ENCODE peak calls at places on chromosomes 16 and 17, in six cellular contexts. F, S, Z, U, L and W are unnamed samples.

GRCh38 chr17:78236362-78237127 is 5.1 kb downstream of the TMEM235 start:
- DNase-seq in S (no peak), L (no peak), Z (no peak), F (no peak), U (no peak), W (no peak)

GRCh38 chr17:42135664-42136653 is 13.4 kb downstream of the HSPB9 start:
- DNase-seq in S (peak), U (peak), Z (no peak), F (peak), L (no peak), W (no peak)

GRCh38 chr17:61212655-61213054 is 187.0 kb upstream of the TBX2 start:
- DNase-seq in U (no peak), S (no peak), Z (no peak), F (no peak), L (no peak), W (no peak)

GRCh38 chr17:19363460-19364035 is 1.0 kb upstream of the B9D1 start:
- DNase-seq in L (no peak), F (no peak), S (no peak), U (no peak), Z (no peak), W (no peak)

GRCh38 chr17:73693016-73693545 is 48.8 kb upstream of the SDK2 start:
- DNase-seq in Z (no peak), F (no peak), U (no peak), S (no peak), L (no peak), W (no peak)

GRCh38 chr16:17232487-17232886 is 238.3 kb downstream of the XYLT1 start:
- DNase-seq in Z (no peak), F (no peak), U (no peak), L (no peak), S (no peak), W (no peak)

GRCh38 chr17:30514895-30515596 is 37.8 kb downstream of the GOSR1 start:
- DNase-seq in L (no peak), U (no peak), F (no peak), S (no peak), Z (no peak), W (no peak)

GRCh38 chr17:58189436-58190146 is 2.9 kb upstream of the EPX start:
- DNase-seq in U (peak), F (peak), Z (peak), S (peak), L (no peak), W (no peak)

GRCh38 chr16:16019488-16019887 is 70.1 kb downstream of the ABCC1 start:
- DNase-seq in S (peak), U (peak), Z (peak), F (peak), L (no peak), W (no peak)

GRCh38 chr17:37642706-37643105 is 540 bp downstream of the DDX52 start:
- DNase-seq in F (peak), Z (no peak), L (no peak), U (peak), S (peak), W (peak)

GRCh38 chr16:56610609-56611111 is 2.3 kb downstream of the MT2A start:
- DNase-seq in Z (no peak), L (no peak), F (peak), S (peak), U (peak), W (peak)

GRCh38 chr16:77834600-77834963 is 46.2 kb downstream of the VAT1L start:
- DNase-seq in U (peak), F (peak), S (no peak), L (no peak), Z (no peak), W (no peak)

GRCh38 chr16:62256406-62256805 is 220.2 kb upstream of the CDH8 start:
- DNase-seq in S (no peak), L (no peak), Z (no peak), U (no peak), F (no peak), W (peak)

GRCh38 chr16:56625943-56626654 is 518 bp downstream of the MT1E start:
- DNase-seq in U (peak), L (no peak), Z (peak), F (peak), S (peak), W (no peak)

GRCh38 chr16:89924298-89924924 is 1.3 kb downstream of the TUBB3 start:
- DNase-seq in F (peak), S (peak), U (peak), L (no peak), Z (no peak), W (peak)

GRCh38 chr16:51636913-51637743 is 486.1 kb upstream of the SALL1 start:
- DNase-seq in L (no peak), Z (no peak), U (peak), S (peak), F (no peak), W (no peak)

GRCh38 chr17:17836250-17836817 is 452 bp downstream of the SREBF1 start:
- DNase-seq in Z (peak), U (peak), F (peak), S (peak), L (peak), W (peak)

GRCh38 chr17:43599835-43600234 is 53.7 kb upstream of the ETV4 start:
- DNase-seq in U (peak), S (peak), L (no peak), Z (no peak), F (peak), W (no peak)

GRCh38 chr16:86528061-86528929 is 18.0 kb downstream of the FOXF1 start:
- DNase-seq in L (no peak), F (no peak), S (no peak), Z (no peak), U (no peak), W (no peak)

GRCh38 chr16:65449526-65449925 is 327.7 kb upstream of the CDH11 start:
- DNase-seq in S (no peak), Z (no peak), L (no peak), U (no peak), F (no peak), W (no peak)

GRCh38 chr16:89167425-89167941 is 4.1 kb upstream of the CDH15 start:
- DNase-seq in Z (peak), L (peak), U (peak), F (peak), S (peak), W (no peak)

GRCh38 chr17:56809106-56809819 is 24.5 kb downstream of the C17orf67 start:
- DNase-seq in Z (no peak), L (no peak), U (no peak), F (no peak), S (no peak), W (no peak)

GRCh38 chr17:352421-353212 is at the start of gene RPH3AL:
- DNase-seq in L (peak), Z (no peak), S (no peak), U (peak), F (peak), W (no peak)

GRCh38 chr16:30700491-30700890 is 1.5 kb downstream of the SRCAP start:
- DNase-seq in U (no peak), S (no peak), Z (no peak), F (no peak), L (no peak), W (no peak)

GRCh38 chr16:14015017-14015416 is 56.1 kb upstream of the MRTFB start:
- DNase-seq in F (no peak), S (peak), U (peak), Z (no peak), L (no peak), W (no peak)
- H3K4me3 ChIP-seq in F (no peak), S (no peak), U (no peak), Z (peak), L (peak), W (no peak)

DNA sequence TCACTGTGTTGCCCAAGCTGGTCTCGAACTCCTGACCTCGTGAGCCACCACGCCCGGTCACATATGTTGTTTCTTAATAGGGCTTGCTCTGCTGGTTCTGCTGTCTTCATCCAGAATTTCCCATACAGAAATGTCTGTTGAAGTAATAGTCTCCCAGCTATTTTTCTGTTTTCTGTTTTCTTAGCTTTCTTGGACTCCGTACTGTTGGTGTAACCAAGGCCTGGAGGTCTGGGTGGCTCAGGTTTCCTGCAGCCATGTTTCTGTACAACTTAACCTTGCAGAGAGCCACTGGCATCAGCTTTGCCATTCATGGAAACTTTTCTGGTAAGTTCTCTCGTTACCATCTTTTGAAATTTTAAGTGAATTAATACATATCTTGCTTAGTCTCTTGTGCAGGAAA is 2.8 kb downstream of the SF3B3 start:
- DNase-seq in L (no peak), U (no peak), F (no peak), Z (no peak), S (peak), W (no peak)
- H3K4me3 ChIP-seq in L (no peak), U (no peak), F (no peak), Z (no peak), S (peak), W (no peak)

GRCh38 chr17:5702951-5703510 is 118.7 kb upstream of the NLRP1 start:
- DNase-seq in U (no peak), L (no peak), Z (peak), S (no peak), F (no peak), W (no peak)
- H3K4me3 ChIP-seq in U (no peak), L (no peak), Z (no peak), S (no peak), F (no peak), W (no peak)

GRCh38 chr16:50282955-50283631 is 16.7 kb downstream of the ADCY7 start:
- DNase-seq in F (no peak), U (no peak), L (no peak), S (no peak), Z (no peak), W (no peak)

GRCh38 chr16:50282010-50282538 is 15.7 kb downstream of the ADCY7 start:
- DNase-seq in U (peak), L (no peak), S (no peak), F (peak), Z (peak), W (peak)

GRCh38 chr16:50281391-50282009 is 15.1 kb downstream of the ADCY7 start:
- DNase-seq in S (no peak), U (no peak), F (no peak), Z (no peak), L (no peak), W (no peak)

GRCh38 chr16:50279142-50279865 is 13.0 kb downstream of the ADCY7 start:
- DNase-seq in S (no peak), U (no peak), L (no peak), Z (no peak), F (no peak), W (no peak)

DNA sequence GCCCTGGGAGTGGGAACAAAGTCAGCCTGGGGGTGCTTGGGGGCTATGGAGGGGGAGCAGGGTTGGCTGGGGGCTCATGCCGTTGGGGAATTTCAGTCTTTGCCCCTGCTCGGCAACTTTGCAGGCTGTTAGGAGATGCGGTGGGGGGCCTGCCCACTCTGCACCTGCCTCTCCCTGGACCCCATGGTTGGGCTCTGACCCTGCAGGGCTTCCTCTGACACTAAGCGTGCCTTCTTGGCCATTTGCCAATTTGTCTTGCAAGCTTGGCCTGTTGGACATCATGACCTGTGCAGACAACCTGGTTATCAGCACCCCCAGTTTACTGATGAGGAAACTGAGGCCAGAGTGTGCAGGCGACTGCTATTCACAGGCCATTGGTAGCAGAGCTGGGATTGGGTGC is 14.6 kb downstream of the ADCY7 start:
- DNase-seq in S (no peak), L (no peak), Z (no peak), F (no peak), U (no peak), W (no peak)
- H3K4me3 ChIP-seq in S (no peak), L (no peak), Z (no peak), F (no peak), U (no peak), W (no peak)

GRCh38 chr17:65243838-65244237 is 106.7 kb downstream of the RGS9 start:
- DNase-seq in U (peak), L (no peak), Z (peak), F (peak), S (peak), W (peak)
- H3K4me3 ChIP-seq in U (no peak), L (no peak), Z (no peak), F (no peak), S (no peak), W (no peak)

DNA sequence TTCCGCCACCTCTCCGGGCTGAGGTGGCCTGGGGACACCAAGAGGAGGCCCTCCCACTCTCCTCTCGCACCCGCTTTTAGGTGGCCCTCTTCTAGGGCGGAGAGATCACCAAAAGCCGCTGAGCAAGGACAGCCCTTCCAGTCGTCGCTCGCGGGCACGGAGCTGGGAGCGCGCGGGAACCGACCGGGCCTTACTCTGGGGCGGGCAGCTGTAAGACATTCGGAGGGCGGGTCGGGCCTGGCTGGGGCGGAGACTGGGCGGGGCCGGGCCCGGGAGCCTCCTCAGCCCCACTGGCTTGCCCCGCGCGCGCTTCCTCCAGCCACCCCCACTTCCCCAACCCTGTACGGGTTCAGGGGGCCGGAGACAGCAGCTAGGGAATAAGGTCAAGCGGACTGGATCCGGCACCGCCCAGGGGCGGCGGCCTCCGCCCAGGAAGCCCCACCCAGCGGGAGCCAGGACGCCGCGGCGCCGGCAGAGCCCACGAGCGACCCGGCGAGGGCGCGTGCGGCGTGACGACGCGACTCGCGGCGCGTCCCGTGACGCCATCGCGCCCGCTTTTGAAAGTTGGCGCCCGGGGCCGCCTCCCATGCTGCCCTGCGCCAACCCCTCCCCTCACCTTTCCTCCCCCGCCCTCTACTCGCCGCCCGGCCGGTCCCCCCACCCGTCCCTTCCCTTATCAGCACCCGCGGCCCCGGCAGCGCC is 351 bp upstream of the CTCF start:
- DNase-seq in L (peak), U (peak), F (peak), S (peak), Z (peak), W (peak)
- H3K4me3 ChIP-seq in L (peak), U (peak), F (peak), S (peak), Z (peak), W (peak)

GRCh38 chr17:3046753-3047152 is 16.7 kb downstream of the OR1D5 start:
- DNase-seq in U (no peak), F (no peak), Z (no peak), L (no peak), S (no peak), W (no peak)

GRCh38 chr17:3048727-3049471 is 14.5 kb downstream of the OR1D5 start:
- DNase-seq in U (peak), S (peak), L (peak), Z (peak), F (peak), W (peak)

GRCh38 chr17:3043737-3044365 is 19.6 kb downstream of the OR1D5 start:
- DNase-seq in Z (no peak), U (no peak), S (no peak), F (peak), L (no peak), W (no peak)

DNA sequence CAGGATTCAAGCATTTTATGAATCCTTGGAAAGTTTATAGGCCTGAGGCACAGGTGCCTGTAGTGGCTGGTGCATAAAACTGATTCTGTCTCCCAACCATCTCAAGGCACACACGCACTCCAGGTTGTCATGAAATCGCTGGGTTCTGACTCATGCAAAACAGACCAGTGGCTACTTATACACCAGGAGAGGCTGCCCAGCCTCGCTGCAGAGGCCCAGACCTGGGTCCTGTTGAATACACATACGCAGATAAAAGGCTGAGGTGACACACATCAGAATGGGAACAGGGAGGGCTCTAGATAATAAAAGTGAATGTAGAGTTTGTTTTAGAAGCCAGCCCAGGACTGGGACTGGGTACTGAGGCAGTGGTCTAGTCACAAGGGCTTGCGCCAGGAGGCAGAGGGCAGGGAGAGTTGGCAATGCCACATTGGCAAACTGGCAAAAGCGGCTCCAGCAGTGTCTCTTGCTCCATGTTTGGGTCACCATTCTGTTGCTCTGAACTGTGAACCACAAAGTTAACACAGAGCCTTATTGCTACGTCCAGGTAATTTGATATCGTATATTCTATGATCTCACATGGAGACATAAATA is 13.6 kb downstream of the OR1D5 start:
- DNase-seq in S (no peak), U (no peak), F (peak), L (no peak), Z (no peak), W (no peak)
- H3K4me3 ChIP-seq in S (peak), U (peak), F (no peak), L (peak), Z (no peak), W (peak)

DNA sequence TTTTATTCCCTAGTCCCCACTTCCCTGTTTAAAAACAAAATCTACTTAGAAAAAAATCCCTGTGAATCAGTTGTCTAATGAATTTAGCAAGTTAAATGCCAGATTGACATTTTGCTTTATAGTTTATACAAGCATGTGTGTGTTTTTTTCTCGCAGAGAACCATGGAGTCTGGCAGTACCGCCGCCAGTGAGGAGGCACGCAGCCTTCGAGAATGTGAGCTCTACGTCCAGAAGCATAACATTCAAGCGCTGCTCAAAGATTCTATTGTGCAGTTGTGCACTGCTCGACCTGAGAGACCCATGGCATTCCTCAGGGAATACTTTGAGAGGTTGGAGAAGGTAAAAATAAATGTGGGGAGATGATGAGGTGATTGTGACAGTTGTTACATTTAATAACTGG is 3.0 kb downstream of the PRKAR1A start:
- DNase-seq in F (no peak), U (no peak), L (no peak), S (peak), Z (no peak), W (no peak)
- H3K4me3 ChIP-seq in F (peak), U (peak), L (peak), S (peak), Z (peak), W (no peak)

GRCh38 chr16:10941127-10941933 is 938 bp downstream of the DEXI start:
- DNase-seq in U (no peak), Z (no peak), F (no peak), S (peak), L (no peak), W (no peak)

GRCh38 chr16:10938844-10939648 is 3.2 kb downstream of the DEXI start:
- DNase-seq in S (no peak), Z (no peak), U (no peak), F (no peak), L (no peak), W (no peak)

GRCh38 chr16:10940501-10941079 is 1.7 kb downstream of the DEXI start:
- DNase-seq in F (no peak), U (no peak), L (no peak), S (peak), Z (no peak), W (no peak)

GRCh38 chr16:10938321-10938720 is 3.9 kb downstream of the DEXI start:
- DNase-seq in U (no peak), S (no peak), L (no peak), F (no peak), Z (no peak), W (no peak)

GRCh38 chr16:10939649-10940206 is 2.5 kb downstream of the DEXI start:
- DNase-seq in U (no peak), L (no peak), S (no peak), F (no peak), Z (no peak), W (no peak)
- H3K4me3 ChIP-seq in U (peak), L (peak), S (peak), F (peak), Z (peak), W (no peak)

GRCh38 chr16:49528035-49528434 is 154.4 kb downstream of the C16orf78 start:
- DNase-seq in L (no peak), Z (no peak), U (no peak), S (peak), F (peak), W (no peak)
- H3K4me3 ChIP-seq in L (peak), Z (peak), U (peak), S (peak), F (peak), W (no peak)